ENCODE peak calls at places on chromosome 2, in five cellular contexts. X is astrocyte, L is stomach, K is GM23248, T is cardiac muscle cell. N is an unnamed sample.

GRCh38 chr2:105397959-105398521 is 811 bp downstream of the FHL2 start:
- DNase-seq in X (no peak), L (no peak), K (peak; percentile 68), T (peak; percentile 57), N (peak; percentile 24)

GRCh38 chr2:38293152-38293865 is 83.8 kb downstream of the ATL2 start:
- DNase-seq in X (no peak), L (no peak), K (peak; percentile 52), T (no peak), N (no peak)

GRCh38 chr2:9141706-9142460 is 64.7 kb upstream of the ASAP2 start:
- DNase-seq in X (no peak), L (no peak), K (no peak), T (no peak), N (peak; percentile 43)

GRCh38 chr2:56416500-56417176 is 232.8 kb downstream of the CCDC85A start:
- DNase-seq in X (no peak), L (no peak), K (no peak), T (no peak), N (no peak)

GRCh38 chr2:47056875-47057731 is 98.0 kb downstream of the STPG4 start:
- DNase-seq in X (no peak), L (no peak), K (peak; percentile 74), T (peak; percentile 71), N (no peak)

GRCh38 chr2:144659731-144660275 is 139.9 kb upstream of the ZEB2 start:
- DNase-seq in X (peak; percentile 99), L (peak; percentile 29), K (peak; percentile 94), T (peak; percentile 68), N (no peak)

GRCh38 chr2:236177967-236178909 is 10.1 kb upstream of the GBX2 start:
- DNase-seq in X (peak; percentile 26), L (peak; percentile 60), K (peak; percentile 77), T (peak; percentile 74), N (peak; percentile 50)

GRCh38 chr2:239586651-239587310 is 186.0 kb upstream of the HDAC4 start:
- DNase-seq in X (no peak), L (no peak), K (no peak), T (no peak), N (no peak)

GRCh38 chr2:64329848-64330247 is 124.1 kb upstream of the LGALSL start:
- DNase-seq in X (no peak), L (peak; percentile 54), K (peak; percentile 64), T (peak; percentile 61), N (no peak)

GRCh38 chr2:74201596-74201995 is 3.2 kb downstream of the MTHFD2 start:
- DNase-seq in X (peak; percentile 20), L (no peak), K (peak; percentile 85), T (peak; percentile 65), N (no peak)

GRCh38 chr2:51324028-51324427 is 292.1 kb upstream of the NRXN1 start:
- DNase-seq in X (no peak), L (no peak), K (no peak), T (no peak), N (peak; percentile 42)

DNA sequence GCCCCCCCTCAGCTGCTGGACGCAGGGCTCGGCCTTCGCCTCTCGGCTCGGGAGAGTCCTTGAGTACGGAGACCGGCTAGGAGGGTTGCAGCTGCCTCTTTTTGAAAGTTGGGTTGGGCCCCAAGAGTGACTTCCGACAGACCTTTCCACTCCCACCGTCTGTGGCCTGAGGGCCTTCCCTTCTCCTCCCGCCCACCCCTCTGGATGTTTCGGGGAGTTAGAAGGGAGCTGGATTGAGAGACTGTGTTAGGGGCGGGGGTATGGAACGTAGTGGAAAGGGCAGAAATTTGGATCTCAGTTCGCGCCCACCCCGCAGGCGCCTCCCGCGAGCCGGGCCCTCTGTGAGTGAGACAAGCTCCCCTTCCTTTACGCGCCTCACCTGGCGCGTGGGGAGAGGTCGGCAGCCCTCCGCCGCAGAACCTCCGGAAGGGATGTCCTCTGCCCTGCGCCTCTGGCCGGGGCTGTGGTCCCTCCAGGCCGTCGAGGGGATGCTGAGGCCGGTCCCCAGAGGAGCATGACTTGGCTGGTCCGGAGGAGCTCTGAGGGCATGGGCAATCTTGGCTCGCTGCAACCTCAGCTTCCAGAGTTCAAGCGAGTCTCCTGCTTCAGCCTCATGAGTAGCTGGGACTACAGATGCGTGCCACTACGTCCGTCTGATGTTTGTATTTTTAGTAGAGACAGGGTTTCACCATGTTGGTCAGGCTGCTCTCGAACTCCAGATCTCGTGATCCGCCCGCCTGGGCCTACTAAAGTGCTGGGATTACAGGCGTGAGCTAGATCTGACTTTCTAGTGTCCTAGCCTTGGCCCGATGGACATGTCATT is 15.9 kb downstream of the C2orf74 start:
- DNase-seq in X (peak; percentile 15), L (peak; percentile 28), K (peak; percentile 58), T (peak; percentile 42), N (no peak)
- H3K27me3 ChIP-seq in X (no peaks in the 10 kb centered on the region), L (no peaks in the 10 kb centered on the region), K (no peaks in the 10 kb centered on the region), T (no peaks in the 10 kb centered on the region), N (no peaks in the 10 kb centered on the region)

GRCh38 chr2:39567507-39567906 is 98.2 kb upstream of the TMEM178A start:
- DNase-seq in X (peak; percentile 94), L (no peak), K (no peak), T (no peak), N (no peak)

GRCh38 chr2:39568561-39569006 is 97.1 kb upstream of the TMEM178A start:
- DNase-seq in X (peak; percentile 88), L (no peak), K (peak; percentile 79), T (peak; percentile 83), N (no peak)

GRCh38 chr2:39568116-39568515 is 97.6 kb upstream of the TMEM178A start:
- DNase-seq in X (no peak), L (no peak), K (no peak), T (no peak), N (no peak)

DNA sequence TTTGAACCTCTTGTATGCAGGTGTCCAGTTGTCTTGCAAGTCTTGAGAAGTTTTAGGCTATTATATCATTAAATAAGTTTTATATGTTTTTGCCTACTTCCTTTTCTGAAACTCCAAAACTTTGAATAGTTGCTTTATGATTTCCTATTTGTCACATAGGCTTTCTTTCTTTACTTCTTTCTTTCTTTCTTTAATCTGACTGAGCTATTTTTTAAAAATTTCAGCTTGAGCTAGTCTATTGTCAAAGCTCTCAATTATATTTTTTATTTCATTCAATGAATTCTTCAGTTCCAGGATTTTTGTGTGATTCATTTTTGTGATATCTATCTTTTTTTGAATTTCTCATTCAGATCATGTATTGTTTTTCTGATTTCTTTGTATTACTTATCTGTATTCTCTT is 102.1 kb upstream of the TMEM178A start:
- DNase-seq in X (no peak), L (no peak), K (no peak), T (no peak), N (no peak)
- H3K9me3 ChIP-seq in X (peaks cover 9% of the 10 kb centered on the region), L (peaks cover 34% of the 10 kb centered on the region), K (peaks cover 9% of the 10 kb centered on the region), T (no peaks in the 10 kb centered on the region), N (no peaks in the 10 kb centered on the region)

DNA sequence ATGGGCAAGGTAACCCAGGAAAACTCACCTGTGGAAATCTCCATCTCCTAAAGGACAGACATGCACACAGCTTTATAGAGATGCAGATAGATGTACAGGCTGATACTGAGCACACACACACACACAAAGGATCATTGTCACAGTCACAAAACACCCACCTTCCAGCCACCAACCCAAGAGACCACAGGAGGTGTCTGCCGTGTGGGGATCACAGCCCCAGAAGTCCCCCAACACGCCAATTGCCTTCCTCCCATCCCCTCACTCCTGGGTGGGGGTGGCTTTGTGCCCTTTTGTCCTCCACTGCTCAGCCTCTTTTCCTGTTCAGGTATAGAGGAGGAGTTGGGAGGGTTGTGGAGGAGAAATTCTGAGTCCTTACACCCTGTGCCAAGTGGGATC is 3.3 kb upstream of the CYP26B1 start:
- DNase-seq in X (no peak), L (peak; percentile 18), K (no peak), T (no peak), N (no peak)
- H3K27me3 ChIP-seq in X (peaks cover 73% of the 10 kb centered on the region), L (peaks cover 96% of the 10 kb centered on the region), K (peaks cover 38% of the 10 kb centered on the region), T (peaks cover 59% of the 10 kb centered on the region), N (peaks cover 16% of the 10 kb centered on the region)

DNA sequence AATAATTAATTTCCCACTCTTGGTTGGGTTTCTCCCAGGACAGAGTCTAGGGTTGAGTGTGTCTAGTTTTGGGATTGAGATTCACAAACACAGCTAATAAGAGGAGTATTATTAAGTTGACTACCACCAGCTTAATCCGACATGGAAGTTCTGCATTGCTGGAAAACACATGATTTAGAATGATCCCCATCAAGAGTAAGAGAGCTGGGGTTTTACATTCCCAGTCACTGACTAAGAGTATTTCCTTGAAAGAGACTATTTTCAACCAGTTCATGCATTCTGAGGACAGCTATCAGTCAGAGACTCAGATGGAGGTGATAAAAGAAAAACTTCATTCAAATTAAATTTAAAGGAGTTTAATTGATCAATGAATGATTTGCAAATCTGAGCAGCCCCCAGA is 334.6 kb upstream of the LRATD1 start:
- DNase-seq in X (no peak), L (no peak), K (no peak), T (no peak), N (no peak)
- H3K9me3 ChIP-seq in X (no peaks in the 10 kb centered on the region), L (no peaks in the 10 kb centered on the region), K (no peaks in the 10 kb centered on the region), T (no peaks in the 10 kb centered on the region), N (no peaks in the 10 kb centered on the region)

GRCh38 chr2:120349125-120349921 is 3.4 kb downstream of the INHBB start:
- DNase-seq in X (no peak), L (no peak), K (no peak), T (no peak), N (no peak)
- H3K27me3 ChIP-seq in X (peaks cover 54% of the 10 kb centered on the region), L (peaks cover 64% of the 10 kb centered on the region), K (peaks cover 3% of the 10 kb centered on the region), T (peaks cover 89% of the 10 kb centered on the region), N (peaks cover 17% of the 10 kb centered on the region)

GRCh38 chr2:31694444-31694843 is 113.7 kb upstream of the SRD5A2 start:
- DNase-seq in X (no peak), L (no peak), K (peak; percentile 1), T (peak; percentile 12), N (no peak)

GRCh38 chr2:31693882-31694281 is 113.1 kb upstream of the SRD5A2 start:
- DNase-seq in X (peak; percentile 13), L (no peak), K (peak; percentile 5), T (peak; percentile 6), N (no peak)

GRCh38 chr2:31696068-31696467 is 115.3 kb upstream of the SRD5A2 start:
- DNase-seq in X (no peak), L (no peak), K (no peak), T (no peak), N (no peak)
- H3K9me3 ChIP-seq in X (peaks cover 27% of the 10 kb centered on the region), L (peaks cover 80% of the 10 kb centered on the region), K (peaks cover 3% of the 10 kb centered on the region), T (no peaks in the 10 kb centered on the region), N (peaks cover 7% of the 10 kb centered on the region)

N was measured in HAP-1.